ENCODE peak calls at places on chromosomes 11 and 22, in seven cellular contexts. F is GM23248; V is activated CD8-positive, alpha-beta memory T cell treated with anti-CD3 and anti-CD28 coated beads for 48 hours; D is posterior cingulate gyrus; M is amniotic epithelial cell; X is fibroblast of the aortic adventitia; U is activated T-cell treated with anti-CD3 and anti-CD28 coated beads for 1 hour. G is an unnamed sample.
A peak's percentile ranks its signal among the peaks of the same experiment; 100 is the strongest.

GRCh38 chr22:49820984-49821383 is 6.7 kb downstream of the BRD1 start:
- DNase-seq in M (no peak), D (peak; percentile 80), X (peak; percentile 28), F (peak; percentile 42), V (no peak), U (no peak), G (no peak)

GRCh38 chr11:41404109-41404508 is 55.3 kb downstream of the LRRC4C start:
- DNase-seq in U (no peak), X (no peak), D (no peak), V (no peak), F (no peak), M (no peak), G (no peak)

GRCh38 chr11:43573233-43573632 is 107.3 kb upstream of the HSD17B12 start:
- DNase-seq in D (no peak), U (no peak), M (no peak), F (peak; percentile 64), V (no peak), X (peak; percentile 13), G (no peak)

GRCh38 chr22:36160499-36160942 is at the start of gene APOL3:
- DNase-seq in F (peak; percentile 70), X (peak; percentile 90), V (no peak), M (peak; percentile 30), D (no peak), U (no peak), G (no peak)

GRCh38 chr11:129861702-129862107 is 33.7 kb downstream of the NFRKB start:
- DNase-seq in X (peak; percentile 93), D (no peak), F (peak; percentile 95), V (no peak), M (peak; percentile 92), U (no peak), G (peak; percentile 45)

GRCh38 chr11:97615541-97615940 is 1225.7 kb downstream of the JRKL start:
- DNase-seq in F (no peak), V (no peak), X (no peak), D (no peak), U (no peak), M (no peak), G (no peak)

GRCh38 chr22:26576026-26576680 is 13.8 kb downstream of the TPST2 start:
- DNase-seq in M (no peak), D (peak; percentile 8), X (no peak), U (no peak), F (no peak), V (no peak), G (no peak)

GRCh38 chr11:111735262-111736116 is 30.7 kb downstream of the PPP2R1B start:
- DNase-seq in U (no peak), X (peak; percentile 99), F (peak; percentile 99), M (peak; percentile 92), D (peak; percentile 88), V (no peak), G (peak; percentile 78)

GRCh38 chr22:36220457-36220921 is 18.8 kb downstream of the APOL2 start:
- DNase-seq in V (no peak), U (no peak), M (peak; percentile 88), D (no peak), F (peak; percentile 92), X (peak; percentile 36), G (no peak)

GRCh38 chr11:46826310-46827044 is 19.6 kb downstream of the CKAP5 start:
- DNase-seq in F (peak; percentile 92), D (peak; percentile 97), V (peak; percentile 35), X (peak; percentile 72), M (peak; percentile 74), U (peak; percentile 56), G (peak; percentile 32)

GRCh38 chr11:3853935-3854659 is 1.4 kb upstream of the STIM1 start:
- DNase-seq in D (no peak), V (no peak), M (no peak), F (no peak), X (no peak), U (peak; percentile 46), G (no peak)

GRCh38 chr22:41247703-41248102 is 7.0 kb upstream of the CHADL start:
- DNase-seq in M (no peak), X (no peak), D (no peak), V (no peak), U (no peak), F (no peak), G (no peak)

GRCh38 chr11:45983471-45983845 is 61.0 kb downstream of the LARGE2 start:
- DNase-seq in V (no peak), U (no peak), D (no peak), X (no peak), F (no peak), M (no peak), G (no peak)

GRCh38 chr22:19419464-19420178 is 11.9 kb downstream of the HIRA start:
- DNase-seq in D (no peak), V (no peak), M (peak; percentile 46), F (no peak), X (no peak), U (no peak), G (no peak)

GRCh38 chr22:30947821-30948454 is 20.6 kb downstream of the MORC2 start:
- DNase-seq in V (no peak), F (peak; percentile 71), M (peak; percentile 62), U (no peak), X (peak; percentile 79), D (no peak), G (no peak)

GRCh38 chr11:6357222-6357621 is 33.1 kb upstream of the SMPD1 start:
- DNase-seq in U (no peak), X (peak; percentile 95), M (peak; percentile 81), D (peak; percentile 93), V (peak; percentile 28), F (peak; percentile 99), G (no peak)

GRCh38 chr11:129865701-129866100 is 29.7 kb downstream of the NFRKB start:
- DNase-seq in V (no peak), U (no peak), X (no peak), F (no peak), D (no peak), M (no peak), G (no peak)

GRCh38 chr11:4683020-4683419 is 14.6 kb downstream of the OR51E2 start:
- DNase-seq in X (no peak), D (no peak), M (peak; percentile 11), F (peak; percentile 23), V (no peak), U (no peak), G (no peak)

GRCh38 chr11:86745571-86745970 is 54.8 kb upstream of the PRSS23 start:
- DNase-seq in D (no peak), V (no peak), F (peak; percentile 43), X (no peak), U (no peak), M (peak; percentile 28), G (no peak)

GRCh38 chr11:76638267-76639197 is 32.0 kb downstream of the LRRC32 start:
- DNase-seq in D (no peak), X (no peak), F (no peak), U (no peak), V (no peak), M (no peak), G (no peak)

GRCh38 chr11:65417702-65418430 is 4.7 kb upstream of the NEAT1 start:
- DNase-seq in F (peak; percentile 69), U (no peak), D (peak; percentile 84), V (no peak), M (peak; percentile 34), X (peak; percentile 61), G (no peak)

GRCh38 chr22:40911772-40912171 is 39.4 kb upstream of the RBX1 start:
- DNase-seq in D (no peak), U (no peak), F (peak; percentile 53), V (no peak), X (no peak), M (no peak), G (no peak)

G was measured in nucleus accumbens.